ENCODE peak calls at places on chromosomes 6 and 20, in four cellular contexts. U is HCT116, X is adrenal gland, P is astrocyte of the cerebellum. N is an unnamed sample.

GRCh38 chr6:118783931-118784528 is 109.9 kb upstream of the ASF1A start:
- DNase-seq in U (no peak), X (peak), P (no peak), N (no peak)

GRCh38 chr6:158496700-158497099 is 63.2 kb upstream of the TMEM181 start:
- DNase-seq in U (no peak), X (no peak), P (no peak), N (no peak)

GRCh38 chr6:52519618-52520017 is 57.2 kb downstream of the TRAM2 start:
- DNase-seq in U (no peak), X (no peak), P (no peak), N (no peak)

GRCh38 chr6:34084591-34085280 is 61.2 kb downstream of the GRM4 start:
- DNase-seq in U (no peak), X (no peak), P (no peak), N (no peak)

GRCh38 chr6:163349001-163349680 is 65.4 kb upstream of the QKI start:
- DNase-seq in U (no peak), X (no peak), P (no peak), N (no peak)

GRCh38 chr20:9408422-9409300 is 105.7 kb upstream of the LAMP5 start:
- DNase-seq in U (no peak), X (no peak), P (no peak), N (no peak)

GRCh38 chr20:297098-297924 is at the start of gene ZCCHC3:
- DNase-seq in U (peak), X (peak), P (peak), N (peak)

GRCh38 chr6:52577778-52578473 is 1.1 kb upstream of the TRAM2 start:
- DNase-seq in U (no peak), X (no peak), P (no peak), N (no peak)

GRCh38 chr6:117547688-117548621 is 54.4 kb downstream of the GOPC start:
- DNase-seq in U (no peak), X (peak), P (no peak), N (no peak)

GRCh38 chr6:107330190-107330589 is 129.2 kb downstream of the PDSS2 start:
- DNase-seq in U (no peak), X (no peak), P (no peak), N (no peak)

GRCh38 chr6:25478973-25479372 is 173.0 kb upstream of the SCGN start:
- DNase-seq in U (no peak), X (no peak), P (no peak), N (no peak)

GRCh38 chr6:153956807-153957206 is 82.2 kb upstream of the OPRM1 start:
- DNase-seq in U (no peak), X (no peak), P (no peak), N (no peak)

GRCh38 chr20:58521763-58522162 is 6.6 kb upstream of the APCDD1L start:
- DNase-seq in U (no peak), X (no peak), P (no peak), N (no peak)

GRCh38 chr20:58519940-58520712 is 4.9 kb upstream of the APCDD1L start:
- DNase-seq in U (no peak), X (no peak), P (no peak), N (no peak)

GRCh38 chr20:58518387-58518786 is 3.2 kb upstream of the APCDD1L start:
- DNase-seq in U (no peak), X (no peak), P (no peak), N (no peak)

GRCh38 chr20:58515240-58516212 is at the start of gene APCDD1L:
- DNase-seq in U (no peak), X (no peak), P (peak), N (no peak)

DNA sequence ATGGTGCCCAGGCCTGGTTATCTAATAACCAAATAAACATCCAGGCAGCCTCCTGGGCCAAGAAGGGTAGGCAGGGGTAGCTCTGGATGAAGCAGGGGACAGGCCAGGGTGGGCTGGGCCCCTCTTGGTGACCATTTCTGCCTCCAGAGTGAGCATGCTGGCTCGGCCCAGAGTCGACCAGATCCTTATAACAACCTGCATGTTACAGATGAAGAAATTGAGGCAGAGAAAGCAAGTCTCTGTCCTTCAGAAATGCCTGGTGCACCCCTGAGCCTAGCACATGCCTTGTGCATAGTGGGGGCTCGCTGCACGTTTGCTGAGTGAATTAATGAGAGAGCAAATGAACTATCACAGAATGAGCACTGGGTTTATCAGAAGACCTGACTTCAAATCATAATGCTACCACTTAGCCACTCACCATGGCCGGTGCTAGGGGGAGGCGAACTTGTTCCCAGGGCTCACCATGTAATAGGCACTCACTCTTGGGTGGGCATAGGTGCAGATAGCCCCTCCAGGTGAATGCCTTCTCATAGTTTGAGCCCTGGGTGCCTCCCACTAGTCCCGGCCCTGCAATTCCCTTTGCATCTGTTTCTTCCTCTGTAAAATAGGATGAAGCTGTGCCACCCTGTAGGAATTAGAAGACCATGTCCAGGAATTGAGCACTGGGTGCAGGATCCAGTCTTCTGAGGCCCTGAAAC is 3.8 kb upstream of the APCDD1L start:
- DNase-seq in U (no peak), X (no peak), P (no peak), N (no peak)
- TF ChIP-seq CTCF in U (no peak), X (no peak), P (no peak), N (no peak)

DNA sequence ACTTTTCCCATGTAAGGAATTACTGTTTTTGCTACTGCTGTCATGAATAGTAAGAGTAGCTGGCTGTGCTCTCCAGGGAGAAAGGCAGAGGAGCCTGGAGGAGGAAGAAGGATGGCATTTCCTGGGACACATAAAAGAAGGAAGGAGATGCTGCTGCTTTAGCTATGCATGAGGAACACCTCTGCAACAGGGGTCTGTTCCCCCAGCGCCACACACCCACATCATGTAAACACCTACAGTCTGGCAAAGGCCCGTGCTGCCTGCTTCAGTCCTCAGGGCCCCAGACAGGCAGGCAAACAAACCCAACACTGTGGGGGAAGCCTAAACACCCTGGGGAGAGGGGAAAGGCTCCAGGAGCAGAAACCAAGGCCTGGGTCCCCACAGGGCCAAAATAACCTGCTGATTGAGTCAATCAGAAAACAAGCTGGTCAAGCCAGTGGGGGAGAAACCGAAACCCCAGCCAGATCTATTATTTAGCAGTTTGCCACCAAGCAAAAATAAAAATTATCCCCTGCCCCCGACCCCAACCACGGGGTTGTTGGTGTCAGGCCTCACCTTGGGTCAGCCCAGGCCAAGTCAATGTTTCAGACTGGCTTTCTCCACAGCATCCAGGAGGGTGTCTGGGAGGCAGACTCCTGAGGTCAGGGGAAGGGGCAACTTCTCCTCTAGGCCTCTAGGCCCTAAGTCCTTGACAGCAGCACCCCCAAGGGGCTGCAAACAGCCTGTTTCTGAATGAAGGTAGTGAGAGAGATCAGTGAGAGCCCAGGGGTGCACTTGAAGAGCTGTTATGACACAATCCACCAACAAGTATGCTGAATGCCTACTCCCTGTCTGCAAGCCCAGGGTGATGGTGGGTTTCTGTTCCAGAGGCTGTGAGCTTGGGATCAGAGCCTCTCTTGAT is 34.6 kb upstream of the SCUBE3 start:
- DNase-seq in U (no peak), X (no peak), P (no peak), N (no peak)
- TF ChIP-seq CTCF in U (no peak), X (no peak), P (no peak), N (no peak)

GRCh38 chr20:14960837-14961236 is 623.4 kb upstream of the FLRT3 start:
- DNase-seq in U (no peak), X (no peak), P (no peak), N (no peak)

GRCh38 chr20:14957416-14957815 is 620.0 kb upstream of the FLRT3 start:
- DNase-seq in U (no peak), X (no peak), P (no peak), N (no peak)

GRCh38 chr20:14958626-14959025 is 621.2 kb upstream of the FLRT3 start:
- DNase-seq in U (no peak), X (no peak), P (no peak), N (no peak)

GRCh38 chr20:14956538-14956937 is 619.1 kb upstream of the FLRT3 start:
- DNase-seq in U (no peak), X (no peak), P (no peak), N (no peak)

DNA sequence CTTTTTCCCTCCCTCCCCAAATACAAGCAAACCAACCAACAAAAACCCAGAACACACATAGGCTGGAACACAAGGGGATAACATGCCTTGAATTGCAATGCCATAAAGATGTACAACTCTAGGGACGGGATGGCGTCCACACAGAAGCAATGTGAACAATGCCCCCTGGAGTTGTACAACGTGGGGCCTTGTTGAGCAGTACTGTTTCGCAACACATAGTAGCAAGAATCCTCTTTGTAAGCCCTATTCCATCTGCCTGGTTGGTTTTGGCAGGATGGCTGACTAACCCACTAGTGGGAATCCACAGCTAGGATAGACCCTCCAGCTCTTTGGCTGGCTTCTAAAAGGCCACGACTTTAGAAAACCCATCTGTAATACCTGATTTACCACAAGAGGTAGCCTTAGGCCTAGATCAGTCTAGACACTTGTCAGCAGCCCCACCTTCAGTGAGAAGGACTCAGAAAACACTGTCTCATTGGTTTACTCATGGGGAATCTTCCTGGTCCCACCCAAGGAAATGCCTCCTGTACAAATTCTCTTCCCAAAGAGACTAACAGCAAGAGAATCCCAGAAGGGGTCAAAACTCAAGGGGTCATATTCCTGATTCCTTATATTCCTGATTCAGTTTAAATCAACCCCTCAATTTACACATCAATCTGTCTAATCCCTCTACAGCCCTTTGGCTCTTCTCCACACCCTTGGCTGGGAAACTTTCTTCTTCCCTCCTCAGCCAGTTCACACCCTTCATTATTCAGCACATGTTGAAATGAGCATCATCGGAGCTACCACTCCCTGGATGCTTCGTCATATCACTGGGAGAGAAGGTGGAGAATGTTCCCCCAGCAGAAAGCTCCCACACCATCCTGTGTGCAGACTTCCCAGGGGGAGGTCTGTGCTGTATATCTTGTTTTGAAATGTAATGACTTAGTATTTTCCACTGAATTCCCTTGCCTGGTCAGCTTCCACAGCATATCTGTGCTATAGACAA is 622.4 kb upstream of the FLRT3 start:
- DNase-seq in U (no peak), X (no peak), P (no peak), N (no peak)
- TF ChIP-seq CTCF in U (no peak), X (no peak), P (no peak), N (no peak)

DNA sequence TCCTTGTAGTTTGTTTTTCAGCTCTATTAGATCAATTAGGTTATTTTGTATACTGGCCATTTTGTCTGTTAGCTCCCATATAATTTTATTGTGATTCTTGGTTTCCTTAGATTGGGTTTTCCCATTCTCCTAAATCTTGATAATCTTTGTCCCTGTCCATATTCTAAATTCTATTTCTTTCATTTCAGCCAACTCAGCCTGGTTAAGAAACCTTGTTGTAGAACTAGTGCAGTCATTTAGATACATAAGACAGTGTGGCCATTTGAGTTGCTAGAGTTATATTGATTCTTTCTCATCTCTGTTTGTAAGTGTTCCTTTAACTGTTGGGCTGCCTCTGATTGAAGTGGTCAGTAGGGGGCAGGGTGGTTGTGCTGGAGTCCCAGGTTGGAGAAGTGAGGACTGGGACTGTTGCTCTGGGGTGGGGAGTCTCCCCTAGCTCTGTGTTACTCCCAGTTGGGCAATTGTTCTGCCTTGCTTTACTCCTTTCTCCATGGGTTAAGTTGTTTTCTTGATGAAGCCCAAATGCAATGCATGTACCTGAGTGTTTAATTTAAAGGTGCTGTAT is 98.8 kb upstream of the NRN1 start:
- DNase-seq in U (peak), X (no peak), P (no peak), N (peak)
- TF ChIP-seq CTCF in U (peak), X (no peak), P (no peak), N (peak)